ENCODE peak calls at places on chromosomes 1 and 21, in ten cellular contexts. P is hippocampal formation; A is HTR-8/SVneo; E is EL; H is LoVo; I is stimulated activated CD4-positive, alpha-beta T cell treated with anti-CD3 and anti-CD28 coated beads, Interleukin-4, amount 100 ng/mL, for 24 hours; R is choroid plexus epithelial cell; V is cardiac fibroblast; K is right atrium auricular region; D is astrocyte of the spinal cord. N is an unnamed sample.

GRCh38 chr1:20139776-20140612 is 871 bp downstream of the PLA2G2F start:
- DNase-seq in I (no peak), D (no peak), E (no peak), V (no peak), K (no peak), R (no peak), P (no peak), A (no peak), H (no peak), N (no peak)

GRCh38 chr1:54764132-54764921 is at the start of gene PARS2:
- DNase-seq in K (peak; percentile 97), E (peak; percentile 100), I (peak; percentile 96), R (peak; percentile 100), A (peak; percentile 95), D (peak; percentile 100), P (peak; percentile 94), H (peak; percentile 100), V (peak; percentile 100), N (peak; percentile 97)

GRCh38 chr1:170221031-170221430 is 75.3 kb downstream of the NTMT2 start:
- DNase-seq in V (no peak), A (no peak), K (peak; percentile 61), H (no peak), I (no peak), D (no peak), R (no peak), E (no peak), P (no peak), N (peak; percentile 66)

GRCh38 chr1:207172885-207173284 is 68.9 kb downstream of the C4BPA start:
- DNase-seq in V (no peak), H (no peak), I (no peak), K (no peak), E (no peak), A (no peak), D (no peak), R (no peak), P (no peak), N (no peak)

GRCh38 chr1:87673748-87674147 is 345.1 kb downstream of the LMO4 start:
- DNase-seq in P (no peak), I (no peak), E (no peak), K (no peak), A (no peak), R (peak; percentile 25), D (no peak), V (peak; percentile 27), H (no peak), N (no peak)

GRCh38 chr1:25572708-25573590 is 29.5 kb downstream of the LDLRAP1 start:
- DNase-seq in H (no peak), P (no peak), D (peak; percentile 47), I (peak; percentile 56), K (no peak), V (peak; percentile 60), E (peak; percentile 57), R (peak; percentile 78), A (peak; percentile 65), N (peak; percentile 56)

GRCh38 chr21:18354947-18355346 is 48.6 kb downstream of the TMPRSS15 start:
- DNase-seq in P (no peak), E (no peak), V (no peak), D (peak; percentile 27), R (no peak), A (no peak), K (no peak), H (no peak), I (no peak), N (no peak)

GRCh38 chr21:29403922-29404538 is 105.3 kb downstream of the BACH1 start:
- DNase-seq in D (no peak), V (peak; percentile 15), H (no peak), P (no peak), K (no peak), I (no peak), A (no peak), E (no peak), R (no peak), N (no peak)

GRCh38 chr1:192260076-192260475 is 56.7 kb upstream of the RGS21 start:
- DNase-seq in K (no peak), E (no peak), I (no peak), H (no peak), R (peak; percentile 19), P (no peak), D (no peak), V (peak; percentile 46), A (no peak), N (no peak)

GRCh38 chr1:186042216-186042615 is 308.0 kb downstream of the HMCN1 start:
- DNase-seq in H (no peak), R (no peak), D (no peak), I (no peak), K (no peak), P (no peak), V (no peak), E (no peak), A (no peak), N (no peak)

GRCh38 chr1:171422489-171422888 is 62.8 kb upstream of the PRRC2C start:
- DNase-seq in D (no peak), R (peak; percentile 34), P (no peak), A (no peak), E (peak; percentile 84), K (no peak), I (no peak), V (peak; percentile 53), H (no peak), N (no peak)

GRCh38 chr1:26705788-26706237 is 10.0 kb downstream of the ARID1A start:
- DNase-seq in P (no peak), E (peak; percentile 94), I (no peak), R (peak; percentile 75), V (peak; percentile 80), D (peak; percentile 87), A (no peak), H (peak; percentile 70), K (no peak), N (no peak)

GRCh38 chr1:194279975-194280374 is 1093.6 kb upstream of the B3GALT2 start:
- DNase-seq in K (no peak), I (no peak), V (no peak), P (no peak), D (no peak), R (no peak), H (no peak), A (no peak), E (no peak), N (no peak)

GRCh38 chr1:178461676-178462075 is 35.1 kb downstream of the CLEC20A start:
- DNase-seq in R (peak; percentile 44), H (no peak), V (no peak), P (no peak), K (no peak), E (no peak), D (no peak), A (no peak), I (no peak), N (no peak)

GRCh38 chr1:205596876-205597275 is 34.9 kb downstream of the ELK4 start:
- DNase-seq in I (no peak), E (no peak), V (no peak), P (no peak), R (no peak), H (no peak), A (no peak), D (no peak), K (peak; percentile 34), N (no peak)

GRCh38 chr1:173149887-173150286 is 57.2 kb downstream of the TNFSF4 start:
- DNase-seq in H (no peak), I (no peak), K (peak; percentile 75), A (peak; percentile 17), V (peak; percentile 98), E (peak; percentile 72), P (no peak), R (peak; percentile 97), D (peak; percentile 12), N (no peak)

GRCh38 chr1:199948587-199949280 is 78.8 kb upstream of the NR5A2 start:
- DNase-seq in R (peak; percentile 33), A (peak; percentile 61), E (peak; percentile 14), D (no peak), I (no peak), V (no peak), P (no peak), K (no peak), H (peak; percentile 59), N (no peak)

GRCh38 chr1:232244426-232244825 is 385.5 kb downstream of the SIPA1L2 start:
- DNase-seq in V (no peak), H (no peak), E (no peak), K (no peak), A (no peak), R (no peak), I (no peak), P (no peak), D (no peak), N (no peak)

GRCh38 chr1:160219062-160219929 is 14.1 kb downstream of the PEA15 start:
- DNase-seq in H (no peak), D (peak; percentile 75), E (peak; percentile 82), A (peak; percentile 33), R (peak; percentile 82), K (no peak), I (no peak), P (peak; percentile 63), V (peak; percentile 75), N (peak; percentile 69)